ENCODE peak calls at places on chromosomes 16 and 17, in eight cellular contexts. O is H1, S is transverse colon, D is upper lobe of left lung, Y is vagina, P is stomach, H is HCT116, Z is sigmoid colon. C is an unnamed sample.

GRCh38 chr17:77318491-77319210 is 177.9 kb downstream of the SEC14L1 start:
- DNase-seq in Z (peak), O (no peak), S (peak), H (no peak), P (peak), Y (no peak), D (no peak), C (no peak)

GRCh38 chr17:20988896-20989295 is 53.9 kb downstream of the USP22 start:
- DNase-seq in H (no peak), O (no peak), S (no peak), Z (no peak), D (no peak), P (no peak), Y (no peak), C (no peak)

GRCh38 chr17:36937001-36937960 is at the start of gene LHX1:
- DNase-seq in Z (no peak), D (no peak), S (no peak), P (no peak), O (no peak), Y (no peak), H (no peak), C (no peak)

GRCh38 chr16:82585675-82586074 is 41.1 kb upstream of the CDH13 start:
- DNase-seq in Y (no peak), O (no peak), D (no peak), P (no peak), S (no peak), H (no peak), Z (no peak), C (no peak)

GRCh38 chr17:45144199-45145034 is 3.9 kb upstream of the HEXIM1 start:
- DNase-seq in O (no peak), Y (peak), D (no peak), P (peak), Z (peak), S (peak), H (no peak), C (no peak)

GRCh38 chr17:82962163-82962720 is 117.2 kb upstream of the METRNL start:
- DNase-seq in Y (no peak), P (peak), H (no peak), Z (peak), S (no peak), O (no peak), D (no peak), C (no peak)

GRCh38 chr17:73900516-73900915 is 256.3 kb upstream of the SDK2 start:
- DNase-seq in P (no peak), Z (no peak), Y (peak), D (no peak), O (no peak), S (no peak), H (no peak), C (no peak)

GRCh38 chr16:89397331-89397861 is 93.0 kb downstream of the ANKRD11 start:
- DNase-seq in O (no peak), D (no peak), P (no peak), H (no peak), Z (no peak), Y (no peak), S (no peak), C (no peak)

GRCh38 chr16:66295191-66295590 is 71.3 kb upstream of the CDH5 start:
- DNase-seq in Y (peak), O (no peak), P (peak), Z (peak), H (no peak), S (no peak), D (no peak), C (no peak)

GRCh38 chr17:77445030-77445907 is 304.5 kb downstream of the SEC14L1 start:
- DNase-seq in O (no peak), P (peak), Z (peak), H (no peak), D (peak), S (peak), Y (no peak), C (no peak)

GRCh38 chr16:4273858-4274291 is 1.1 kb upstream of the TFAP4 start:
- DNase-seq in Z (peak), P (peak), D (peak), Y (no peak), H (peak), S (peak), O (no peak), C (peak)

GRCh38 chr17:17181666-17182600 is 24.2 kb downstream of the PLD6 start:
- DNase-seq in H (no peak), D (no peak), S (no peak), Y (no peak), Z (no peak), O (no peak), P (no peak), C (no peak)

GRCh38 chr16:4860727-4861342 is 13.6 kb downstream of the UBN1 start:
- DNase-seq in S (no peak), Y (no peak), Z (no peak), H (no peak), D (no peak), O (no peak), P (no peak), C (no peak)

GRCh38 chr16:71746442-71747046 is 22.0 kb upstream of the PHLPP2 start:
- DNase-seq in O (no peak), P (no peak), S (no peak), H (peak), Z (no peak), D (no peak), Y (no peak), C (no peak)

GRCh38 chr17:41941158-41941557 is 10.7 kb downstream of the ODAD4 start:
- DNase-seq in O (no peak), D (no peak), Z (no peak), P (no peak), Y (no peak), S (no peak), H (no peak), C (no peak)

GRCh38 chr17:73359987-73360410 is 48.2 kb upstream of the CDC42EP4 start:
- DNase-seq in Y (no peak), S (peak), Z (no peak), D (peak), O (peak), P (peak), H (peak), C (peak)

GRCh38 chr17:76337413-76337777 is 16.3 kb downstream of the PRPSAP1 start:
- DNase-seq in O (no peak), H (no peak), Z (peak), S (no peak), Y (no peak), D (no peak), P (no peak), C (no peak)

GRCh38 chr16:71584543-71585317 is 7.8 kb upstream of the TAT start:
- DNase-seq in D (no peak), S (no peak), Z (no peak), P (no peak), O (no peak), H (no peak), Y (no peak), C (no peak)

GRCh38 chr16:85611455-85612190 is 1.5 kb upstream of the GSE1 start:
- DNase-seq in O (no peak), D (peak), H (peak), Y (no peak), S (peak), Z (peak), P (peak), C (peak)

GRCh38 chr17:73690581-73691135 is 46.4 kb upstream of the SDK2 start:
- DNase-seq in Y (no peak), H (no peak), O (no peak), P (no peak), D (no peak), S (no peak), Z (no peak), C (no peak)

GRCh38 chr16:48617711-48618148 is 7.8 kb upstream of the N4BP1 start:
- DNase-seq in H (no peak), S (no peak), D (peak), Z (peak), Y (no peak), P (peak), O (no peak), C (no peak)

GRCh38 chr16:77833906-77834599 is 45.7 kb downstream of the VAT1L start:
- DNase-seq in O (peak), Y (no peak), P (no peak), Z (no peak), S (no peak), D (no peak), H (no peak), C (peak)

GRCh38 chr16:85514601-85515318 is 98.4 kb upstream of the GSE1 start:
- DNase-seq in S (peak), Z (peak), H (peak), P (peak), Y (no peak), O (no peak), D (peak), C (peak)

GRCh38 chr17:1402268-1402598 is 2.2 kb upstream of the YWHAE start:
- DNase-seq in D (no peak), Y (no peak), P (no peak), Z (no peak), O (no peak), S (no peak), H (no peak), C (no peak)

GRCh38 chr17:12789976-12790805 is 893 bp downstream of the ARHGAP44 start:
- DNase-seq in Y (no peak), D (no peak), Z (no peak), O (no peak), S (peak), H (no peak), P (peak), C (no peak)

GRCh38 chr17:58630883-58631522 is 60.8 kb downstream of the TEX14 start:
- DNase-seq in O (peak), D (peak), H (peak), S (peak), Y (peak), Z (peak), P (peak), C (peak)

GRCh38 chr16:81458827-81459598 is 14.4 kb downstream of the CMIP start:
- DNase-seq in O (no peak), Z (no peak), S (no peak), P (no peak), D (no peak), Y (no peak), H (no peak), C (no peak)

GRCh38 chr17:39927928-39928867 is 666 bp downstream of the LRRC3C start:
- DNase-seq in D (peak), S (peak), P (peak), O (no peak), H (no peak), Z (peak), Y (no peak), C (peak)

GRCh38 chr16:57533618-57534336 is 2.6 kb downstream of the CCDC102A start:
- DNase-seq in H (no peak), Y (no peak), P (peak), D (peak), S (no peak), Z (peak), O (no peak), C (peak)

GRCh38 chr17:14373587-14374259 is 72.8 kb downstream of the HS3ST3B1 start:
- DNase-seq in S (no peak), D (no peak), O (no peak), Y (no peak), Z (no peak), H (no peak), P (no peak), C (no peak)

GRCh38 chr16:70696952-70697600 is 11.2 kb upstream of the MTSS2 start:
- DNase-seq in O (no peak), S (peak), H (no peak), Z (no peak), D (peak), Y (no peak), P (peak), C (peak)

GRCh38 chr17:80119271-80119791 is 17.9 kb downstream of the GAA start:
- DNase-seq in Y (no peak), P (no peak), O (no peak), S (no peak), H (no peak), Z (peak), D (no peak), C (no peak)

GRCh38 chr17:57990037-57990436 is 2.0 kb upstream of the VEZF1 start:
- DNase-seq in Z (no peak), S (no peak), H (no peak), P (no peak), O (no peak), D (no peak), Y (no peak), C (no peak)

DNA sequence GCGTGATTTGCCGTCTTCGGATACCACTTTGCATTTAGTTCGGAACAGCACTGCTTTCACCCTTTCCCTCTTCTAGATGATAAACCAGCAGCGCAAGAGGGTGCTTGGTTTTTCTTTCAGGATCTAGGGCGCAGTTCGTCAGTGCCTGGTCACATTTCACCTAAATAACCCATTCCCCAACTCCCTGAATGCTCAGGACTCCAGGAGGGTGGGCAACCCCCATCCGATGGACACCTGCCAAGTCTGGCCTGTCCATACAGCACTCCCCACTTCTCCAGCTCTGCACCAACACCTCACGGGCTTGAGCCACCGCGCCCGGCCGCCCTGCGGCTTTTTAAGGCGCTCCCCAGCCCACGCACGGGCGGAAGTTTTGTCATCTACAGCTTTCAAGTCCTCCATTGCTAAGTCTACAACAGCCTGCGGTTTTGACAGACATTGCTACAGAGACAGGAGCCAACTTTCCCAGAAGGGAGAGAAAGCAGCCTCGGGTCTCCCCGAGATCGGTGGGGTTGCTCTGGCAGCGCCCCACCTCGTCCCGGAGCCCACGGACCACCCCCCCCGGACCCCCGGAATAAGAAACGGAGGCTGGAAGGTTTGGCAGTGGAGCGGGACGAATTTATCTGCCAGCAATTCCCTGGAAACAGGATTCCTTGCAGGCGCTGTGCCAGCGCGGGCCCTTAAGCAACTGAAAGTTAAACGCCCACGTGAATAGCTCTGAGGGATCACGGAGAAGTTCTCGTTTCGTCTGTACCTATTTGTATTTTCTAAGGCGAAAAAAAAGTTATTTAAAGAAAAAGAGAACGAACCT is 38.6 kb upstream of the SLFN13 start:
- DNase-seq in Z (peak), O (no peak), D (peak), P (peak), S (peak), H (no peak), Y (no peak), C (no peak)
- TF ChIP-seq POLR2AphosphoS5 in Z (no peak), O (no peak), D (no peak), P (no peak), S (no peak), H (no peak), Y (no peak), C (no peak)

GRCh38 chr16:84502581-84502980 is 1.9 kb downstream of the MEAK7 start:
- DNase-seq in S (no peak), P (no peak), O (no peak), H (no peak), D (no peak), Y (no peak), Z (peak), C (no peak)

GRCh38 chr16:84503751-84504395 is 586 bp downstream of the MEAK7 start:
- DNase-seq in D (no peak), H (no peak), O (no peak), Y (no peak), P (no peak), S (no peak), Z (no peak), C (no peak)

GRCh38 chr16:84502075-84502474 is 2.4 kb downstream of the MEAK7 start:
- DNase-seq in Y (no peak), S (no peak), P (no peak), D (peak), H (no peak), Z (peak), O (no peak), C (peak)

GRCh38 chr16:84505249-84506156 is 1.0 kb upstream of the MEAK7 start:
- DNase-seq in Z (no peak), O (no peak), D (peak), S (no peak), H (no peak), P (no peak), Y (no peak), C (no peak)

DNA sequence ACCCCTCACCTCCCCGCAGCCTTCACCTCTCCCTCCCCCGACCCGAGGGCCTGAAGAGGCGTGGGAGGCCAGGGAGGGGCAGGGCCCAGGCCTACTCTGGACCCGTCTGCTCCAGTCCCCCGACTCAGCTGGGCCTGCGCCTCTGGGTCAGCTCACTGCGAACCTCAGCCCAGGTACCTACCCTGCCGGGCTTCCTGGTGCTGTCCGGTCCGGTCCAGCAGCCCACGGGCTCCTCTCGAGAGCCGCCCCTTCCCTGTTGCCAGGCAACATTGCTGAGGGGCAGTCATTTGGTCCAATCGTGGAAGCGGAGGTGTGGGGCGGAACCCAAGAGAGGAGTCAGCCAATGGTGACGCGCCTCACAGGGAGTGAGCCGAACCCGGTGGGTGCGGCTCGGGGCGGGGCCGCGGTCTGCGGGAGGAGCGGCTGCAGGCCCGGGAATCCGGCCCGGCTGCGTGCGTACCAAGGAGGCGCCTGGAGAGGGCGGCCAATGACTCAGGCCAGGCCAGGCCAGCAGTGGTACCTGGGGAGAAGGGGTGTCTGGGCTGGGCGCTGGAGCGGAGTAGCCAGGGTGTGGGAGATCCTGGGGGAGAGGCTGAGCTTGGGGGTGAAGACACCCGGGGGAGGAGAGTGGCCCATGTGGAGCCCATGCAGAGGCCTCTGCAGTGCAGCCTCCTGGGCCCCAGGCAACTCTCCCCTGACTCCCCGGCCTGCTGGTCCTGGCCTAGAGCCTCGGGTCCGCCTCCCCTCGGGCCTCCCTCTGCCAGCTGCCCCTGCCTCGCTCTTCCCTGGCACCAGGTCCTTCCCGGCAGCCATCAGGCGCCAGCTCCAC is at the start of gene MEAK7:
- DNase-seq in O (peak), D (peak), Y (peak), H (peak), Z (peak), S (peak), P (peak), C (peak)
- TF ChIP-seq POLR2AphosphoS5 in O (peak), D (peak), Y (peak), H (peak), Z (peak), S (peak), P (peak), C (peak)

GRCh38 chr16:54193013-54193655 is 93.5 kb downstream of the IRX3 start:
- DNase-seq in S (no peak), P (no peak), Y (no peak), H (no peak), D (no peak), O (no peak), Z (no peak), C (no peak)

GRCh38 chr16:54191163-54191562 is 95.4 kb downstream of the IRX3 start:
- DNase-seq in H (no peak), P (no peak), D (no peak), S (no peak), Y (no peak), O (no peak), Z (no peak), C (no peak)

GRCh38 chr16:54191592-54191991 is 95.0 kb downstream of the IRX3 start:
- DNase-seq in H (no peak), S (no peak), O (no peak), P (no peak), Y (no peak), D (peak), Z (no peak), C (no peak)

GRCh38 chr16:54194008-54194731 is 92.4 kb downstream of the IRX3 start:
- DNase-seq in Z (peak), O (no peak), H (no peak), P (peak), S (peak), Y (no peak), D (peak), C (peak)

GRCh38 chr16:54193656-54194007 is 93.0 kb downstream of the IRX3 start:
- DNase-seq in P (peak), S (peak), D (peak), Z (peak), H (peak), Y (no peak), O (peak), C (peak)
- TF ChIP-seq POLR2AphosphoS5 in P (no peak), S (no peak), D (no peak), Z (no peak), H (peak), Y (no peak), O (no peak), C (peak)

DNA sequence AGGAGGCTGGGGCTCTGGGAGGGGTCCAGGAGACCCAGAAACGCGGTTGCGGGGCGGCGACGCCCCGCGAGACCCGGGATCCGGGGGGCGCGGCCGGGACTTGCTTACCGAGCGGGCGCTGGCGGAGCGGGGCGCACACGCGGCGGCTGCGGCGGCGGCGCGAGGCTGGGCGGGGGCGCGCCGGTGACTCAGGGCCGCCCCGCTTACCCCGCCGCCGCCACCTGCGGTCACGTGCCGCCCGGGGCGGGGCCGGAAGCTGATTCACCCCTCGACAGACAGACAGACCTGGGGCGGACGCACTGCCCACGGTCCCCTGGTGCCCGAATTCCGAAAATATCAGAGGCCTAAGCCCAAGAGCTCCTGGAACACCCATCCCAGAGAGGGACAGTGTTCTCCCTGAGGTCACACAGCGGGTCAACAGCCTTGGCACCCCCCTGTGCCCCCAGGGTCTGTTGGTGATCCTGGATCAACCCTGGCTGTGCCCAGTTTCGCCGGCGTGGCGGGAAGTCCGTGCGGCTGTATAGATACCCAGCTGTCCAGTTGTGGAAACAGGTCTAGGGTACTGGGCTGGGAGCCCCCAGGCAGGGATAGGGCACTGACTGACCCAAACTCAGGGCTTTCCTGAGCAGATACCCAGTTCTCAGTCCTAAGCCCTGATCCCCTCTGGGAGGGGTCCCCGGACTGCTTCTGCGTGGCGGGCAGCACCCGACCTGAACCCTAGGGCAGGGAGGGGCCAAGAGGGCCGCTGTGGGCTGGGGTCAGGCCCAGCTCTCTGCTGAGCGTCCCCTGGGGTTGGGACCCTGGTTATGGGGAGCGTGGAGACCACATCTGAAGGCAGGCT is at the start of gene FAM83G:
- DNase-seq in Z (peak), P (peak), Y (no peak), S (peak), H (peak), D (peak), O (peak), C (peak)
- TF ChIP-seq POLR2AphosphoS5 in Z (no peak), P (no peak), Y (peak), S (peak), H (peak), D (peak), O (no peak), C (no peak)

C was measured in breast epithelium.